ENCODE peak calls at places on chromosomes 11 and 22, in five cellular contexts. H, M, O, J and B are unnamed samples.

GRCh38 chr22:19419086-19419463 is 12.5 kb downstream of the HIRA start:
- DNase-seq in H (no peak), M (no peak), O (no peak), J (no peak), B (no peak)

GRCh38 chr11:120645639-120646038 is 134.1 kb downstream of the GRIK4 start:
- DNase-seq in H (peak), M (no peak), O (no peak), J (no peak), B (peak)

GRCh38 chr22:25475554-25476022 is 88.9 kb upstream of the GRK3 start:
- DNase-seq in H (peak), M (no peak), O (peak), J (no peak), B (peak)

GRCh38 chr11:57133616-57134015 is 48.1 kb upstream of the LRRC55 start:
- DNase-seq in H (peak), M (no peak), O (no peak), J (no peak), B (no peak)

GRCh38 chr11:253160-253885 is 16.5 kb downstream of the PSMD13 start:
- DNase-seq in H (no peak), M (no peak), O (no peak), J (no peak), B (no peak)

GRCh38 chr22:50730013-50730891 is 7.8 kb upstream of the ACR start:
- DNase-seq in H (no peak), M (peak), O (no peak), J (no peak), B (no peak)

GRCh38 chr11:71504526-71504925 is 22.5 kb upstream of the KRTAP5-7 start:
- DNase-seq in H (peak), M (no peak), O (no peak), J (no peak), B (peak)

GRCh38 chr11:60631939-60632338 is 67.5 kb upstream of the MS4A8 start:
- DNase-seq in H (no peak), M (no peak), O (no peak), J (no peak), B (no peak)

GRCh38 chr11:71426413-71426812 is 21.8 kb downstream of the DHCR7 start:
- DNase-seq in H (no peak), M (no peak), O (no peak), J (no peak), B (no peak)

GRCh38 chr11:74443071-74443864 is 24.1 kb downstream of the KCNE3 start:
- DNase-seq in H (peak), M (no peak), O (no peak), J (peak), B (peak)

GRCh38 chr22:50072167-50072555 is 13.1 kb downstream of the MLC1 start:
- DNase-seq in H (no peak), M (no peak), O (no peak), J (no peak), B (no peak)

GRCh38 chr11:44920451-44920850 is 30.2 kb downstream of the TP53I11 start:
- DNase-seq in H (no peak), M (no peak), O (no peak), J (no peak), B (no peak)

GRCh38 chr11:111439905-111440304 is 60.8 kb upstream of the POU2AF1 start:
- DNase-seq in H (no peak), M (no peak), O (no peak), J (no peak), B (no peak)

GRCh38 chr22:48053973-48054372 is 1291.5 kb downstream of the TBC1D22A start:
- DNase-seq in H (no peak), M (no peak), O (no peak), J (no peak), B (no peak)

GRCh38 chr11:34614334-34615113 is 6.4 kb upstream of the EHF start:
- DNase-seq in H (no peak), M (no peak), O (no peak), J (no peak), B (no peak)

GRCh38 chr11:73340164-73340563 is 32.1 kb downstream of the ARHGEF17 start:
- DNase-seq in H (no peak), M (no peak), O (no peak), J (no peak), B (no peak)

GRCh38 chr22:22691055-22691454 is 46.6 kb downstream of the GGTLC2 start:
- DNase-seq in H (no peak), M (no peak), O (no peak), J (no peak), B (no peak)

GRCh38 chr11:7167976-7168740 is 79.4 kb downstream of the RBMXL2 start:
- DNase-seq in H (no peak), M (no peak), O (no peak), J (no peak), B (no peak)